ENCODE peak calls at places on chromosome 6, in eight cellular contexts. L is activated CD4-positive, alpha-beta T cell treated with anti-CD3 and anti-CD28 coated beads for 1 hour; R is iPS-NIHi11; I is globus pallidus; N is GM18507; J is ovary; S is activated CD8-positive, alpha-beta memory T cell treated with anti-CD3 and anti-CD28 coated beads for 48 hours; P is germinal center. B is an unnamed sample.

GRCh38 chr6:56954389-56955170 is at the start of gene BEND6:
- DNase-seq in R (peak), J (peak), L (no peak), I (no peak), S (peak), P (peak), N (peak), B (no peak)

GRCh38 chr6:43308101-43308989 is at the start of gene CRIP3:
- DNase-seq in L (peak), I (no peak), S (no peak), R (peak), P (peak), J (peak), N (peak), B (no peak)

GRCh38 chr6:132131777-132132176 is 180.6 kb upstream of the CCN2 start:
- DNase-seq in N (no peak), P (peak), S (no peak), I (no peak), R (peak), L (no peak), J (peak), B (peak)

GRCh38 chr6:52598123-52598823 is 21.4 kb upstream of the TRAM2 start:
- DNase-seq in N (peak), P (peak), S (no peak), J (peak), I (peak), R (peak), L (no peak), B (no peak)

GRCh38 chr6:4402477-4402976 is 267.2 kb upstream of the ECI2 start:
- DNase-seq in S (no peak), R (no peak), N (no peak), J (no peak), L (no peak), I (no peak), P (no peak), B (no peak)

GRCh38 chr6:2482773-2483172 is 237.4 kb upstream of the GMDS start:
- DNase-seq in P (no peak), J (no peak), N (no peak), I (no peak), L (no peak), R (no peak), S (no peak), B (no peak)

GRCh38 chr6:154410619-154411044 is 54.0 kb upstream of the IPCEF1 start:
- DNase-seq in R (peak), N (no peak), I (peak), S (no peak), J (peak), L (no peak), P (no peak), B (no peak)

GRCh38 chr6:31055401-31055800 is 45.1 kb downstream of the MUC22 start:
- DNase-seq in J (no peak), P (no peak), S (no peak), L (no peak), I (no peak), N (no peak), R (no peak), B (no peak)

GRCh38 chr6:52724041-52724405 is 39.3 kb downstream of the GSTA2 start:
- DNase-seq in N (no peak), S (no peak), I (no peak), R (no peak), L (no peak), J (no peak), P (no peak), B (no peak)